ENCODE peak calls at places on chromosomes 11 and 22, in nine cellular contexts. One of them, this sample, is unnamed.

GRCh38 chr11:44519989-44520737 is 45.3 kb upstream of the CD82 start:
- DNase-seq in CD8-positive, alpha-beta T cell: no peak
- DNase-seq in fibroblast of pulmonary artery: no peak
- DNase-seq in tibial artery: peak
- DNase-seq in vagina: no peak
- DNase-seq in ovary: peak
- DNase-seq in AG10803: no peak
- DNase-seq in chondrocyte: no peak
- DNase-seq in psoas muscle: peak
- DNase-seq in this sample: no peak

GRCh38 chr11:35662061-35662648 is 420 bp upstream of the TRIM44 start:
- DNase-seq in tibial artery: no peak
- DNase-seq in vagina: peak
- DNase-seq in AG10803: no peak
- DNase-seq in chondrocyte: no peak
- DNase-seq in CD8-positive, alpha-beta T cell: peak
- DNase-seq in ovary: no peak
- DNase-seq in psoas muscle: no peak
- DNase-seq in fibroblast of pulmonary artery: no peak
- DNase-seq in this sample: no peak

GRCh38 chr11:120236169-120237107 is 3.5 kb upstream of the POU2F3 start:
- DNase-seq in AG10803: no peak
- DNase-seq in psoas muscle: no peak
- DNase-seq in CD8-positive, alpha-beta T cell: no peak
- DNase-seq in vagina: no peak
- DNase-seq in chondrocyte: no peak
- DNase-seq in tibial artery: no peak
- DNase-seq in fibroblast of pulmonary artery: peak
- DNase-seq in ovary: no peak
- DNase-seq in this sample: peak

GRCh38 chr22:21861290-21861848 is 6.1 kb downstream of the MAPK1 start:
- DNase-seq in CD8-positive, alpha-beta T cell: no peak
- DNase-seq in tibial artery: no peak
- DNase-seq in chondrocyte: no peak
- DNase-seq in psoas muscle: no peak
- DNase-seq in vagina: no peak
- DNase-seq in AG10803: no peak
- DNase-seq in ovary: no peak
- DNase-seq in fibroblast of pulmonary artery: no peak
- DNase-seq in this sample: peak

GRCh38 chr11:109241988-109242387 is 180.0 kb upstream of the C11orf87 start:
- DNase-seq in vagina: no peak
- DNase-seq in ovary: no peak
- DNase-seq in psoas muscle: no peak
- DNase-seq in AG10803: peak
- DNase-seq in chondrocyte: no peak
- DNase-seq in CD8-positive, alpha-beta T cell: no peak
- DNase-seq in fibroblast of pulmonary artery: no peak
- DNase-seq in tibial artery: no peak
- DNase-seq in this sample: peak

GRCh38 chr11:121936375-121936774 is 179.6 kb downstream of the BLID start:
- DNase-seq in psoas muscle: no peak
- DNase-seq in CD8-positive, alpha-beta T cell: no peak
- DNase-seq in AG10803: peak
- DNase-seq in tibial artery: no peak
- DNase-seq in chondrocyte: no peak
- DNase-seq in vagina: no peak
- DNase-seq in ovary: no peak
- DNase-seq in fibroblast of pulmonary artery: no peak
- DNase-seq in this sample: no peak

GRCh38 chr22:45638834-45639746 is 32.5 kb upstream of the ATXN10 start:
- DNase-seq in tibial artery: peak
- DNase-seq in CD8-positive, alpha-beta T cell: no peak
- DNase-seq in chondrocyte: no peak
- DNase-seq in psoas muscle: peak
- DNase-seq in ovary: peak
- DNase-seq in AG10803: peak
- DNase-seq in vagina: peak
- DNase-seq in fibroblast of pulmonary artery: peak
- DNase-seq in this sample: peak

GRCh38 chr22:48459859-48460823 is 1367.5 kb downstream of the BRD1 start:
- DNase-seq in vagina: no peak
- DNase-seq in chondrocyte: no peak
- DNase-seq in fibroblast of pulmonary artery: no peak
- DNase-seq in tibial artery: no peak
- DNase-seq in psoas muscle: no peak
- DNase-seq in CD8-positive, alpha-beta T cell: no peak
- DNase-seq in ovary: no peak
- DNase-seq in AG10803: no peak
- DNase-seq in this sample: no peak

GRCh38 chr11:80778432-80778831 is 1337.6 kb upstream of the TENM4 start:
- DNase-seq in AG10803: no peak
- DNase-seq in ovary: no peak
- DNase-seq in vagina: no peak
- DNase-seq in chondrocyte: no peak
- DNase-seq in tibial artery: no peak
- DNase-seq in CD8-positive, alpha-beta T cell: no peak
- DNase-seq in psoas muscle: no peak
- DNase-seq in fibroblast of pulmonary artery: no peak
- DNase-seq in this sample: no peak

GRCh38 chr11:17351171-17351509 is 460 bp upstream of the NCR3LG1 start:
- DNase-seq in vagina: no peak
- DNase-seq in tibial artery: no peak
- DNase-seq in CD8-positive, alpha-beta T cell: no peak
- DNase-seq in AG10803: no peak
- DNase-seq in ovary: no peak
- DNase-seq in fibroblast of pulmonary artery: no peak
- DNase-seq in psoas muscle: no peak
- DNase-seq in chondrocyte: no peak
- DNase-seq in this sample: peak

GRCh38 chr11:119363874-119364590 is 17.5 kb downstream of the USP2 start:
- DNase-seq in psoas muscle: peak
- DNase-seq in fibroblast of pulmonary artery: peak
- DNase-seq in AG10803: peak
- DNase-seq in tibial artery: no peak
- DNase-seq in ovary: peak
- DNase-seq in CD8-positive, alpha-beta T cell: peak
- DNase-seq in vagina: no peak
- DNase-seq in chondrocyte: peak
- DNase-seq in this sample: no peak

GRCh38 chr11:64207247-64208085 is 945 bp downstream of the FERMT3 start:
- DNase-seq in chondrocyte: no peak
- DNase-seq in tibial artery: peak
- DNase-seq in fibroblast of pulmonary artery: peak
- DNase-seq in AG10803: peak
- DNase-seq in ovary: peak
- DNase-seq in CD8-positive, alpha-beta T cell: peak
- DNase-seq in vagina: no peak
- DNase-seq in psoas muscle: peak
- DNase-seq in this sample: no peak

GRCh38 chr11:96014234-96014633 is 90.3 kb upstream of the MTMR2 start:
- DNase-seq in CD8-positive, alpha-beta T cell: peak
- DNase-seq in fibroblast of pulmonary artery: peak
- DNase-seq in vagina: no peak
- DNase-seq in AG10803: peak
- DNase-seq in tibial artery: no peak
- DNase-seq in psoas muscle: no peak
- DNase-seq in chondrocyte: no peak
- DNase-seq in ovary: no peak
- DNase-seq in this sample: no peak

GRCh38 chr11:72012897-72013721 is 14.4 kb downstream of the IL18BP start:
- DNase-seq in CD8-positive, alpha-beta T cell: no peak
- DNase-seq in AG10803: peak
- DNase-seq in fibroblast of pulmonary artery: peak
- DNase-seq in psoas muscle: peak
- DNase-seq in vagina: no peak
- DNase-seq in ovary: peak
- DNase-seq in tibial artery: peak
- DNase-seq in chondrocyte: no peak
- DNase-seq in this sample: peak

GRCh38 chr11:46348566-46348981 is 1.3 kb downstream of the DGKZ start:
- DNase-seq in ovary: no peak
- DNase-seq in psoas muscle: no peak
- DNase-seq in tibial artery: no peak
- DNase-seq in vagina: no peak
- DNase-seq in CD8-positive, alpha-beta T cell: no peak
- DNase-seq in AG10803: no peak
- DNase-seq in fibroblast of pulmonary artery: no peak
- DNase-seq in chondrocyte: no peak
- DNase-seq in this sample: no peak

GRCh38 chr22:22073769-22074561 is 91.4 kb upstream of the TOP3B start:
- DNase-seq in AG10803: no peak
- DNase-seq in ovary: no peak
- DNase-seq in chondrocyte: no peak
- DNase-seq in vagina: no peak
- DNase-seq in fibroblast of pulmonary artery: no peak
- DNase-seq in CD8-positive, alpha-beta T cell: no peak
- DNase-seq in psoas muscle: no peak
- DNase-seq in tibial artery: no peak
- DNase-seq in this sample: no peak

GRCh38 chr11:20355221-20356219 is 8.0 kb upstream of the HTATIP2 start:
- DNase-seq in ovary: no peak
- DNase-seq in psoas muscle: no peak
- DNase-seq in fibroblast of pulmonary artery: peak
- DNase-seq in tibial artery: no peak
- DNase-seq in AG10803: peak
- DNase-seq in CD8-positive, alpha-beta T cell: peak
- DNase-seq in vagina: no peak
- DNase-seq in chondrocyte: no peak
- DNase-seq in this sample: no peak

GRCh38 chr11:44290206-44290605 is 19.7 kb downstream of the ALX4 start:
- DNase-seq in psoas muscle: no peak
- DNase-seq in chondrocyte: no peak
- DNase-seq in ovary: no peak
- DNase-seq in fibroblast of pulmonary artery: no peak
- DNase-seq in CD8-positive, alpha-beta T cell: no peak
- DNase-seq in AG10803: peak
- DNase-seq in tibial artery: no peak
- DNase-seq in vagina: no peak
- DNase-seq in this sample: peak

DNA sequence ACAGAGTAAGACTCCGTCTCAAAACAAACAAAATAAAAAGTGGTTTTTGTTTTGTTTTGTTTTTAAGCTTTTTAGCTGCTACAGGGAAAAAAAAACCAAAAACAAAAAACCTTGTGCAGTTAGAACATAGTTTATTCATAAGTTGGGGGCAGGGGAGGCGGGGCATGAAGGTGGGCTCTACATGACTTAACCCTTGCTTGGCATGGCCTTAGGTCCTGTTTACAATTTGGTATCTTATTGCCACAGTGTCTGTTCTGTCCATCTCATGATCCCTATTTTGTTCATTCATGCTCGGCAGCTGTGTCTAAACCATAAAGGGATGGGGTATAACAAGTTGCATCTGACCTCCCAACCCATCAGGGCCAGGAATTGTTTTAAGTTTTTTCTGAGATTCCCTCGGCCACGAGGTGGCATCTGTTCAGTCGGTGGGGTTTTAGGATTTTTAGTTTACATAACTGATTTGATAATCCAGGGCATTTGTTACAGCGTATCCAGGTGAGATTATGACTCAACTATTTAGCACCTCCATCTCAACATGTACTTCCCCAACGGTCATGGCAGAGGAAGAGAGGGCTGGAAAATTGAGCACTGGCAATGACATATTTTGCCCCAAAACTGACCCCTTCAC is 6.9 kb downstream of the AP5B1 start:
- DNase-seq in CD8-positive, alpha-beta T cell: no peak
- DNase-seq in psoas muscle: no peak
- DNase-seq in ovary: no peak
- DNase-seq in fibroblast of pulmonary artery: no peak
- DNase-seq in vagina: no peak
- DNase-seq in chondrocyte: no peak
- DNase-seq in AG10803: no peak
- DNase-seq in tibial artery: no peak
- DNase-seq in this sample: no peak
- TF ChIP-seq CTCF in CD8-positive, alpha-beta T cell: no peak
- TF ChIP-seq CTCF in psoas muscle: no peak
- TF ChIP-seq CTCF in ovary: no peak
- TF ChIP-seq CTCF in fibroblast of pulmonary artery: peak
- TF ChIP-seq CTCF in vagina: no peak
- TF ChIP-seq CTCF in chondrocyte: no peak
- TF ChIP-seq CTCF in AG10803: peak
- TF ChIP-seq CTCF in tibial artery: no peak
- TF ChIP-seq CTCF in this sample: peak

GRCh38 chr22:46985507-46985882 is 223.0 kb downstream of the TBC1D22A start:
- DNase-seq in chondrocyte: no peak
- DNase-seq in ovary: no peak
- DNase-seq in vagina: no peak
- DNase-seq in tibial artery: no peak
- DNase-seq in fibroblast of pulmonary artery: peak
- DNase-seq in psoas muscle: no peak
- DNase-seq in CD8-positive, alpha-beta T cell: no peak
- DNase-seq in AG10803: no peak
- DNase-seq in this sample: no peak
- TF ChIP-seq CTCF in chondrocyte: peak
- TF ChIP-seq CTCF in ovary: no peak
- TF ChIP-seq CTCF in vagina: no peak
- TF ChIP-seq CTCF in tibial artery: no peak
- TF ChIP-seq CTCF in fibroblast of pulmonary artery: peak
- TF ChIP-seq CTCF in psoas muscle: no peak
- TF ChIP-seq CTCF in CD8-positive, alpha-beta T cell: no peak
- TF ChIP-seq CTCF in AG10803: peak
- TF ChIP-seq CTCF in this sample: no peak

GRCh38 chr22:29259253-29259899 is 8.4 kb downstream of the RHBDD3 start:
- DNase-seq in vagina: no peak
- DNase-seq in tibial artery: no peak
- DNase-seq in CD8-positive, alpha-beta T cell: no peak
- DNase-seq in ovary: no peak
- DNase-seq in AG10803: no peak
- DNase-seq in chondrocyte: no peak
- DNase-seq in psoas muscle: no peak
- DNase-seq in fibroblast of pulmonary artery: no peak
- DNase-seq in this sample: no peak
- TF ChIP-seq CTCF in vagina: no peak
- TF ChIP-seq CTCF in tibial artery: no peak
- TF ChIP-seq CTCF in CD8-positive, alpha-beta T cell: no peak
- TF ChIP-seq CTCF in ovary: no peak
- TF ChIP-seq CTCF in AG10803: no peak
- TF ChIP-seq CTCF in chondrocyte: peak
- TF ChIP-seq CTCF in psoas muscle: no peak
- TF ChIP-seq CTCF in fibroblast of pulmonary artery: peak
- TF ChIP-seq CTCF in this sample: no peak

GRCh38 chr11:82775736-82776346 is 42.2 kb upstream of the FAM181B start:
- DNase-seq in psoas muscle: no peak
- DNase-seq in fibroblast of pulmonary artery: peak
- DNase-seq in vagina: no peak
- DNase-seq in chondrocyte: no peak
- DNase-seq in tibial artery: peak
- DNase-seq in AG10803: peak
- DNase-seq in ovary: no peak
- DNase-seq in CD8-positive, alpha-beta T cell: no peak
- DNase-seq in this sample: peak
- TF ChIP-seq CTCF in psoas muscle: no peak
- TF ChIP-seq CTCF in fibroblast of pulmonary artery: peak
- TF ChIP-seq CTCF in vagina: no peak
- TF ChIP-seq CTCF in chondrocyte: peak
- TF ChIP-seq CTCF in tibial artery: no peak
- TF ChIP-seq CTCF in AG10803: peak
- TF ChIP-seq CTCF in ovary: no peak
- TF ChIP-seq CTCF in CD8-positive, alpha-beta T cell: no peak
- TF ChIP-seq CTCF in this sample: peak

This sample was measured in foreskin keratinocyte.